ENCODE peak calls at places on chromosomes 12 and 14, in six cellular contexts. One of them, this sample, is unnamed.

GRCh38 chr14:64649383-64649998 is 54.7 kb upstream of the PLEKHG3 start:
- DNase-seq in stomach: no peak
- DNase-seq in uterus: peak; percentile 81
- DNase-seq in transverse colon: peak; percentile 20
- DNase-seq in Panc1: no peak
- DNase-seq in MM.1S: no peak
- DNase-seq in this sample: peak; percentile 41

GRCh38 chr12:3222306-3222705 is 145.1 kb downstream of the TSPAN9 start:
- DNase-seq in stomach: no peak
- DNase-seq in uterus: no peak
- DNase-seq in transverse colon: no peak
- DNase-seq in Panc1: no peak
- DNase-seq in MM.1S: no peak
- DNase-seq in this sample: no peak

GRCh38 chr14:81831128-81831815 is 297.6 kb upstream of the SEL1L start:
- DNase-seq in stomach: no peak
- DNase-seq in uterus: no peak
- DNase-seq in transverse colon: no peak
- DNase-seq in Panc1: no peak
- DNase-seq in MM.1S: no peak
- DNase-seq in this sample: peak; percentile 66

GRCh38 chr14:93112891-93113677 is 2.6 kb downstream of the ITPK1 start:
- DNase-seq in stomach: peak; percentile 90
- DNase-seq in uterus: peak; percentile 88
- DNase-seq in transverse colon: peak; percentile 90
- DNase-seq in Panc1: peak; percentile 45
- DNase-seq in MM.1S: peak; percentile 66
- DNase-seq in this sample: peak; percentile 78

GRCh38 chr12:105783983-105784947 is 354.5 kb downstream of the NUAK1 start:
- DNase-seq in stomach: no peak
- DNase-seq in uterus: no peak
- DNase-seq in transverse colon: no peak
- DNase-seq in Panc1: no peak
- DNase-seq in MM.1S: peak; percentile 97
- DNase-seq in this sample: no peak

GRCh38 chr14:101077511-101078074 is 174.1 kb upstream of the RTL1 start:
- DNase-seq in stomach: peak; percentile 13
- DNase-seq in uterus: no peak
- DNase-seq in transverse colon: no peak
- DNase-seq in Panc1: no peak
- DNase-seq in MM.1S: no peak
- DNase-seq in this sample: no peak

GRCh38 chr14:105271224-105271890 is 23.0 kb downstream of the BTBD6 start:
- DNase-seq in stomach: no peak
- DNase-seq in uterus: no peak
- DNase-seq in transverse colon: no peak
- DNase-seq in Panc1: no peak
- DNase-seq in MM.1S: no peak
- DNase-seq in this sample: no peak

GRCh38 chr12:82524636-82525035 is 162.1 kb upstream of the TMTC2 start:
- DNase-seq in stomach: no peak
- DNase-seq in uterus: no peak
- DNase-seq in transverse colon: no peak
- DNase-seq in Panc1: no peak
- DNase-seq in MM.1S: no peak
- DNase-seq in this sample: no peak

GRCh38 chr14:93734086-93734822 is 54.0 kb downstream of the PRIMA1 start:
- DNase-seq in stomach: no peak
- DNase-seq in uterus: peak; percentile 43
- DNase-seq in transverse colon: no peak
- DNase-seq in Panc1: no peak
- DNase-seq in MM.1S: no peak
- DNase-seq in this sample: no peak

GRCh38 chr12:12508612-12509011 is 54.1 kb downstream of the DUSP16 start:
- DNase-seq in stomach: no peak
- DNase-seq in uterus: no peak
- DNase-seq in transverse colon: no peak
- DNase-seq in Panc1: no peak
- DNase-seq in MM.1S: no peak
- DNase-seq in this sample: no peak

GRCh38 chr12:100020370-100020769 is 35.6 kb upstream of the ANKS1B start:
- DNase-seq in stomach: no peak
- DNase-seq in uterus: no peak
- DNase-seq in transverse colon: no peak
- DNase-seq in Panc1: no peak
- DNase-seq in MM.1S: no peak
- DNase-seq in this sample: no peak

GRCh38 chr14:74491952-74492351 is 1.2 kb downstream of the NPC2 start:
- DNase-seq in stomach: no peak
- DNase-seq in uterus: no peak
- DNase-seq in transverse colon: no peak
- DNase-seq in Panc1: no peak
- DNase-seq in MM.1S: peak; percentile 59
- DNase-seq in this sample: peak; percentile 72
- H3K4me1 ChIP-seq in stomach: peaks cover 20% of the 10 kb centered on the region
- H3K4me1 ChIP-seq in uterus: no peaks in the 10 kb centered on the region
- H3K4me1 ChIP-seq in transverse colon: peaks cover 24% of the 10 kb centered on the region
- H3K4me1 ChIP-seq in Panc1: peaks cover 9% of the 10 kb centered on the region
- H3K4me1 ChIP-seq in MM.1S: peaks cover 5% of the 10 kb centered on the region
- H3K4me1 ChIP-seq in this sample: peaks cover 37% of the 10 kb centered on the region

GRCh38 chr12:51913071-51914033 is 6.0 kb downstream of the ACVRL1 start:
- DNase-seq in stomach: no peak
- DNase-seq in uterus: no peak
- DNase-seq in transverse colon: no peak
- DNase-seq in Panc1: no peak
- DNase-seq in MM.1S: no peak
- DNase-seq in this sample: no peak
- TF ChIP-seq CTCF in stomach: no peak
- TF ChIP-seq CTCF in uterus: no peak
- TF ChIP-seq CTCF in transverse colon: no peak
- TF ChIP-seq CTCF in Panc1: no peak
- TF ChIP-seq CTCF in MM.1S: no peak
- TF ChIP-seq CTCF in this sample: no peak

GRCh38 chr14:99905121-99905520 is 111.9 kb downstream of the EML1 start:
- DNase-seq in stomach: no peak
- DNase-seq in uterus: no peak
- DNase-seq in transverse colon: no peak
- DNase-seq in Panc1: no peak
- DNase-seq in MM.1S: no peak
- DNase-seq in this sample: no peak
- H3K36me3 ChIP-seq in stomach: peaks cover 92% of the 10 kb centered on the region
- H3K36me3 ChIP-seq in uterus: no peaks in the 10 kb centered on the region
- H3K36me3 ChIP-seq in transverse colon: no peaks in the 10 kb centered on the region
- H3K36me3 ChIP-seq in Panc1: no peaks in the 10 kb centered on the region
- H3K36me3 ChIP-seq in MM.1S: no peaks in the 10 kb centered on the region
- H3K36me3 ChIP-seq in this sample: no peaks in the 10 kb centered on the region

GRCh38 chr12:104456950-104457745 is 400 bp downstream of the CHST11 start:
- DNase-seq in stomach: peak; percentile 60
- DNase-seq in uterus: peak; percentile 85
- DNase-seq in transverse colon: peak; percentile 66
- DNase-seq in Panc1: no peak
- DNase-seq in MM.1S: peak; percentile 67
- DNase-seq in this sample: peak; percentile 73

GRCh38 chr12:104457746-104458644 is 1.2 kb downstream of the CHST11 start:
- DNase-seq in stomach: peak; percentile 41
- DNase-seq in uterus: peak; percentile 27
- DNase-seq in transverse colon: peak; percentile 31
- DNase-seq in Panc1: no peak
- DNase-seq in MM.1S: peak; percentile 60
- DNase-seq in this sample: peak; percentile 36

GRCh38 chr12:104459556-104459909 is 2.8 kb downstream of the CHST11 start:
- DNase-seq in stomach: no peak
- DNase-seq in uterus: no peak
- DNase-seq in transverse colon: no peak
- DNase-seq in Panc1: no peak
- DNase-seq in MM.1S: no peak
- DNase-seq in this sample: no peak

GRCh38 chr12:104460041-104460757 is 3.5 kb downstream of the CHST11 start:
- DNase-seq in stomach: no peak
- DNase-seq in uterus: no peak
- DNase-seq in transverse colon: no peak
- DNase-seq in Panc1: no peak
- DNase-seq in MM.1S: no peak
- DNase-seq in this sample: no peak

DNA sequence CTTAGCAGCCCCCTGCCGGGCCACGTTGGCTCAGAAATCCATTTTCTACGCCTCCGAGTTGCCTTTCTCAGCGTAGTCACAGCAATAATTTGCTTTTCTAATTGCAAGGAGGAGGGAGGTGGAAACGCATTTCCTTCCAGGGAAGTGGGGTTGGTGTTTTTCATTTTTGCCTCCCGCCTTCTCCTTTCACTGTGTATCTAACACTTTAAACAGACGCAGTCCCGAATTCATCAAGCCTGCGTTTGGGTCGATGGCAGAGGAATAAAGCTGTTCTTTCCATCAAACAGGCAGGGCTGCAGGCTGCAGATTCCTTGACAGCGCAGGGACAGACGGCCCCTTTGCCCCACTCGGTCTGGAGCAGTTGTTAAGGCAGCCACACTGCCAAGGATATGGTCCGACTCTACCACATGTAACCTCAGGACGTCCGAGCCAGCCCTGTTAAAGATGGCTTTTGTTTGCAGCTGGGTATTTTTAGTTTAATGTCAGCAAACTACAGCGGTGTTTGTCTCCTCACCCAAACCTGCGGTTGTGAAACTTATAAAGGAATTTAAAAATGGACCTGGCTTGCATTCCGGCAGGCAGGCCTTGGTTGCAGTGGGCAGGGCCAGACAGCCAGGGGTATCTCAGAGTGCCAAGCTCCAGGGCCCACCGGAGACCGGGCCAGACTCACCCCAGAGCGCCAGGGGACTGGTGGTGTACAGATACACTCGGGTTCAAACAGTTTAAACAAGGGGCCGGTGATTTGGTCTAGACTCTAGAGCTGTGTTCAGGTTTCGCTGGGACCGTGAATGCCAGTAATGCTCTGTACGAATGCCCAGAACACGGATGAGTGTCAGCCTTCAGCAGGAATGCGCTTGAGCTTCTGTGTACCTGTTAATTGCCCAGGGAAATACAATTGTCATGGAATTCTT is 2.2 kb downstream of the CHST11 start:
- DNase-seq in stomach: no peak
- DNase-seq in uterus: peak; percentile 24
- DNase-seq in transverse colon: peak; percentile 22
- DNase-seq in Panc1: no peak
- DNase-seq in MM.1S: peak; percentile 81
- DNase-seq in this sample: peak; percentile 27
- H3K4me1 ChIP-seq in stomach: peaks cover 36% of the 10 kb centered on the region
- H3K4me1 ChIP-seq in uterus: no peaks in the 10 kb centered on the region
- H3K4me1 ChIP-seq in transverse colon: peaks cover 3% of the 10 kb centered on the region
- H3K4me1 ChIP-seq in Panc1: peaks cover 16% of the 10 kb centered on the region
- H3K4me1 ChIP-seq in MM.1S: peaks cover 39% of the 10 kb centered on the region
- H3K4me1 ChIP-seq in this sample: peaks cover 4% of the 10 kb centered on the region

GRCh38 chr12:104653730-104654328 is 197.1 kb downstream of the CHST11 start:
- DNase-seq in stomach: no peak
- DNase-seq in uterus: no peak
- DNase-seq in transverse colon: no peak
- DNase-seq in Panc1: no peak
- DNase-seq in MM.1S: no peak
- DNase-seq in this sample: no peak
- TF ChIP-seq CTCF in stomach: no peak
- TF ChIP-seq CTCF in uterus: peak; percentile 14
- TF ChIP-seq CTCF in transverse colon: peak; percentile 17
- TF ChIP-seq CTCF in Panc1: peak; percentile 69
- TF ChIP-seq CTCF in MM.1S: peak; percentile 34
- TF ChIP-seq CTCF in this sample: no peak

GRCh38 chr12:130043685-130044421 is 118.4 kb upstream of the FZD10 start:
- DNase-seq in stomach: no peak
- DNase-seq in uterus: no peak
- DNase-seq in transverse colon: no peak
- DNase-seq in Panc1: no peak
- DNase-seq in MM.1S: no peak
- DNase-seq in this sample: no peak

GRCh38 chr12:130041983-130042812 is 120.1 kb upstream of the FZD10 start:
- DNase-seq in stomach: no peak
- DNase-seq in uterus: no peak
- DNase-seq in transverse colon: peak; percentile 17
- DNase-seq in Panc1: no peak
- DNase-seq in MM.1S: no peak
- DNase-seq in this sample: peak; percentile 51

GRCh38 chr12:130049666-130050065 is 112.6 kb upstream of the FZD10 start:
- DNase-seq in stomach: no peak
- DNase-seq in uterus: no peak
- DNase-seq in transverse colon: no peak
- DNase-seq in Panc1: no peak
- DNase-seq in MM.1S: no peak
- DNase-seq in this sample: no peak

GRCh38 chr12:130044991-130045621 is 117.2 kb upstream of the FZD10 start:
- DNase-seq in stomach: no peak
- DNase-seq in uterus: no peak
- DNase-seq in transverse colon: no peak
- DNase-seq in Panc1: no peak
- DNase-seq in MM.1S: no peak
- DNase-seq in this sample: no peak
- H3K36me3 ChIP-seq in stomach: no peaks in the 10 kb centered on the region
- H3K36me3 ChIP-seq in uterus: no peaks in the 10 kb centered on the region
- H3K36me3 ChIP-seq in transverse colon: no peaks in the 10 kb centered on the region
- H3K36me3 ChIP-seq in Panc1: no peaks in the 10 kb centered on the region
- H3K36me3 ChIP-seq in MM.1S: no peaks in the 10 kb centered on the region
- H3K36me3 ChIP-seq in this sample: no peaks in the 10 kb centered on the region

GRCh38 chr14:86088156-86088555 is 558.2 kb downstream of the FLRT2 start:
- DNase-seq in stomach: no peak
- DNase-seq in uterus: no peak
- DNase-seq in transverse colon: no peak
- DNase-seq in Panc1: no peak
- DNase-seq in MM.1S: no peak
- DNase-seq in this sample: no peak

GRCh38 chr14:86087377-86087776 is 557.4 kb downstream of the FLRT2 start:
- DNase-seq in stomach: no peak
- DNase-seq in uterus: no peak
- DNase-seq in transverse colon: no peak
- DNase-seq in Panc1: no peak
- DNase-seq in MM.1S: peak; percentile 62
- DNase-seq in this sample: no peak

GRCh38 chr14:86086962-86087361 is 557.0 kb downstream of the FLRT2 start:
- DNase-seq in stomach: no peak
- DNase-seq in uterus: no peak
- DNase-seq in transverse colon: no peak
- DNase-seq in Panc1: no peak
- DNase-seq in MM.1S: no peak
- DNase-seq in this sample: no peak

DNA sequence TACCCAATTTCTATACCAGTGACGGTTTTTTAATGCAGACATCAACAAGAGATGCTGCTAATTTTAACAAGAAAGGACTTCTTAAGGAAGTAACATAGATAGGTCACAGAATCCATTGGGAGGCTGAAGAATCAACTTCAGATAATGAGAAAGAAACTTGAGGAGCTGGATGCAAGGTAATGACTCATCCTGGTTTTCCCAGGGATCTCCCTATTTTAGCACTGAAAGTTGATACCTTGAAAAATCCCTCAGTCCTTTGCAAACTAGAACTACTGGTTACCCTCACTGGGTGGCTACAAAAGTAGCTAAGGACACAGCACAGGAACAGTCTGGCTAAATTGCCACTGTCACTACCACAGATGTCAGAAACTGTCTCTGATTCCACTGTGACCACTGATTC is 561.9 kb downstream of the FLRT2 start:
- DNase-seq in stomach: no peak
- DNase-seq in uterus: no peak
- DNase-seq in transverse colon: no peak
- DNase-seq in Panc1: no peak
- DNase-seq in MM.1S: no peak
- DNase-seq in this sample: no peak
- H3K4me1 ChIP-seq in stomach: no peaks in the 10 kb centered on the region
- H3K4me1 ChIP-seq in uterus: no peaks in the 10 kb centered on the region
- H3K4me1 ChIP-seq in transverse colon: no peaks in the 10 kb centered on the region
- H3K4me1 ChIP-seq in Panc1: no peaks in the 10 kb centered on the region
- H3K4me1 ChIP-seq in MM.1S: peaks cover 10% of the 10 kb centered on the region
- H3K4me1 ChIP-seq in this sample: no peaks in the 10 kb centered on the region